ENCODE peak calls at places on chromosomes 12 and 14, in ten cellular contexts. One of them, this sample, is unnamed. For H3K4me1, the result is how much of the 10 kb centered on the place peaks cover.

GRCh38 chr12:95351745-95352144 is 122.2 kb upstream of the METAP2 start:
- DNase-seq in cardiac muscle cell: peak
- DNase-seq in Peyer's patch: no peak
- DNase-seq in Caco-2: no peak
- DNase-seq in lung: no peak
- DNase-seq in CD8-positive, alpha-beta memory T cell: no peak
- DNase-seq in effector memory CD4-positive, alpha-beta T cell: no peak
- DNase-seq in colonic mucosa: no peak
- DNase-seq in neural progenitor cell: no peak
- DNase-seq in tibial nerve: no peak
- DNase-seq in this sample: peak

GRCh38 chr14:102594514-102595175 is 2.2 kb downstream of the RCOR1 start:
- DNase-seq in cardiac muscle cell: peak
- DNase-seq in Peyer's patch: peak
- DNase-seq in Caco-2: peak
- DNase-seq in lung: peak
- DNase-seq in CD8-positive, alpha-beta memory T cell: peak
- DNase-seq in effector memory CD4-positive, alpha-beta T cell: peak
- DNase-seq in colonic mucosa: peak
- DNase-seq in neural progenitor cell: peak
- DNase-seq in tibial nerve: peak
- DNase-seq in this sample: peak

GRCh38 chr14:69886843-69887242 is 7.6 kb downstream of the SMOC1 start:
- DNase-seq in cardiac muscle cell: peak
- DNase-seq in Peyer's patch: no peak
- DNase-seq in Caco-2: no peak
- DNase-seq in lung: no peak
- DNase-seq in CD8-positive, alpha-beta memory T cell: no peak
- DNase-seq in effector memory CD4-positive, alpha-beta T cell: no peak
- DNase-seq in colonic mucosa: no peak
- DNase-seq in neural progenitor cell: no peak
- DNase-seq in tibial nerve: no peak
- DNase-seq in this sample: no peak

GRCh38 chr14:59013672-59014298 is 174.7 kb upstream of the DAAM1 start:
- DNase-seq in cardiac muscle cell: peak
- DNase-seq in Peyer's patch: no peak
- DNase-seq in Caco-2: no peak
- DNase-seq in lung: no peak
- DNase-seq in CD8-positive, alpha-beta memory T cell: no peak
- DNase-seq in effector memory CD4-positive, alpha-beta T cell: no peak
- DNase-seq in colonic mucosa: no peak
- DNase-seq in neural progenitor cell: no peak
- DNase-seq in tibial nerve: no peak
- DNase-seq in this sample: no peak

GRCh38 chr12:46389130-46389616 is 16.6 kb upstream of the SLC38A2 start:
- DNase-seq in cardiac muscle cell: peak
- DNase-seq in Peyer's patch: no peak
- DNase-seq in Caco-2: no peak
- DNase-seq in lung: no peak
- DNase-seq in CD8-positive, alpha-beta memory T cell: no peak
- DNase-seq in effector memory CD4-positive, alpha-beta T cell: no peak
- DNase-seq in colonic mucosa: no peak
- DNase-seq in neural progenitor cell: no peak
- DNase-seq in tibial nerve: peak
- DNase-seq in this sample: peak

GRCh38 chr12:19220205-19220604 is 90.7 kb downstream of the PLEKHA5 start:
- DNase-seq in cardiac muscle cell: peak
- DNase-seq in Peyer's patch: no peak
- DNase-seq in Caco-2: no peak
- DNase-seq in lung: no peak
- DNase-seq in CD8-positive, alpha-beta memory T cell: no peak
- DNase-seq in effector memory CD4-positive, alpha-beta T cell: no peak
- DNase-seq in colonic mucosa: no peak
- DNase-seq in neural progenitor cell: no peak
- DNase-seq in tibial nerve: no peak
- DNase-seq in this sample: no peak

GRCh38 chr12:88958153-88958552 is 377.9 kb upstream of the KITLG start:
- DNase-seq in cardiac muscle cell: no peak
- DNase-seq in Peyer's patch: no peak
- DNase-seq in Caco-2: no peak
- DNase-seq in lung: no peak
- DNase-seq in CD8-positive, alpha-beta memory T cell: no peak
- DNase-seq in effector memory CD4-positive, alpha-beta T cell: no peak
- DNase-seq in colonic mucosa: no peak
- DNase-seq in neural progenitor cell: no peak
- DNase-seq in tibial nerve: no peak
- DNase-seq in this sample: no peak

GRCh38 chr14:69518341-69519101 is 34.0 kb downstream of the PLEKHD1 start:
- DNase-seq in cardiac muscle cell: no peak
- DNase-seq in Peyer's patch: no peak
- DNase-seq in Caco-2: no peak
- DNase-seq in lung: peak
- DNase-seq in CD8-positive, alpha-beta memory T cell: no peak
- DNase-seq in effector memory CD4-positive, alpha-beta T cell: no peak
- DNase-seq in colonic mucosa: no peak
- DNase-seq in neural progenitor cell: peak
- DNase-seq in tibial nerve: no peak
- DNase-seq in this sample: no peak

GRCh38 chr12:113334786-113335539 is at the start of gene SLC8B1:
- DNase-seq in cardiac muscle cell: peak
- DNase-seq in Peyer's patch: peak
- DNase-seq in Caco-2: peak
- DNase-seq in lung: peak
- DNase-seq in CD8-positive, alpha-beta memory T cell: peak
- DNase-seq in effector memory CD4-positive, alpha-beta T cell: peak
- DNase-seq in colonic mucosa: peak
- DNase-seq in neural progenitor cell: peak
- DNase-seq in tibial nerve: peak
- DNase-seq in this sample: peak

GRCh38 chr12:113333111-113333750 is 1.7 kb downstream of the SLC8B1 start:
- DNase-seq in cardiac muscle cell: no peak
- DNase-seq in Peyer's patch: no peak
- DNase-seq in Caco-2: no peak
- DNase-seq in lung: no peak
- DNase-seq in CD8-positive, alpha-beta memory T cell: no peak
- DNase-seq in effector memory CD4-positive, alpha-beta T cell: no peak
- DNase-seq in colonic mucosa: no peak
- DNase-seq in neural progenitor cell: no peak
- DNase-seq in tibial nerve: no peak
- DNase-seq in this sample: no peak

GRCh38 chr12:113333877-113334785 is 778 bp downstream of the SLC8B1 start:
- DNase-seq in cardiac muscle cell: no peak
- DNase-seq in Peyer's patch: peak
- DNase-seq in Caco-2: no peak
- DNase-seq in lung: peak
- DNase-seq in CD8-positive, alpha-beta memory T cell: peak
- DNase-seq in effector memory CD4-positive, alpha-beta T cell: no peak
- DNase-seq in colonic mucosa: peak
- DNase-seq in neural progenitor cell: no peak
- DNase-seq in tibial nerve: peak
- DNase-seq in this sample: no peak

GRCh38 chr12:113330505-113330904 is 4.4 kb downstream of the SLC8B1 start:
- DNase-seq in cardiac muscle cell: no peak
- DNase-seq in Peyer's patch: no peak
- DNase-seq in Caco-2: no peak
- DNase-seq in lung: no peak
- DNase-seq in CD8-positive, alpha-beta memory T cell: no peak
- DNase-seq in effector memory CD4-positive, alpha-beta T cell: no peak
- DNase-seq in colonic mucosa: no peak
- DNase-seq in neural progenitor cell: no peak
- DNase-seq in tibial nerve: no peak
- DNase-seq in this sample: no peak

GRCh38 chr12:113332688-113333087 is 2.2 kb downstream of the SLC8B1 start:
- DNase-seq in cardiac muscle cell: no peak
- DNase-seq in Peyer's patch: no peak
- DNase-seq in Caco-2: no peak
- DNase-seq in lung: no peak
- DNase-seq in CD8-positive, alpha-beta memory T cell: no peak
- DNase-seq in effector memory CD4-positive, alpha-beta T cell: no peak
- DNase-seq in colonic mucosa: no peak
- DNase-seq in neural progenitor cell: no peak
- DNase-seq in tibial nerve: peak
- DNase-seq in this sample: no peak
- H3K4me3 ChIP-seq in cardiac muscle cell: no peak
- H3K4me3 ChIP-seq in Peyer's patch: peak
- H3K4me3 ChIP-seq in Caco-2: no peak
- H3K4me3 ChIP-seq in lung: no peak
- H3K4me3 ChIP-seq in CD8-positive, alpha-beta memory T cell: no peak
- H3K4me3 ChIP-seq in effector memory CD4-positive, alpha-beta T cell: no peak
- H3K4me3 ChIP-seq in colonic mucosa: peak
- H3K4me3 ChIP-seq in neural progenitor cell: no peak
- H3K4me3 ChIP-seq in tibial nerve: peak
- H3K4me3 ChIP-seq in this sample: no peak

GRCh38 chr14:22485178-22485577 is 103.8 kb downstream of the DAD1 start:
- DNase-seq in cardiac muscle cell: peak
- DNase-seq in Peyer's patch: no peak
- DNase-seq in Caco-2: peak
- DNase-seq in lung: no peak
- DNase-seq in CD8-positive, alpha-beta memory T cell: no peak
- DNase-seq in effector memory CD4-positive, alpha-beta T cell: no peak
- DNase-seq in colonic mucosa: no peak
- DNase-seq in neural progenitor cell: no peak
- DNase-seq in tibial nerve: no peak
- DNase-seq in this sample: no peak

GRCh38 chr14:22487941-22488340 is 101.1 kb downstream of the DAD1 start:
- DNase-seq in cardiac muscle cell: no peak
- DNase-seq in Peyer's patch: no peak
- DNase-seq in Caco-2: no peak
- DNase-seq in lung: no peak
- DNase-seq in CD8-positive, alpha-beta memory T cell: no peak
- DNase-seq in effector memory CD4-positive, alpha-beta T cell: no peak
- DNase-seq in colonic mucosa: no peak
- DNase-seq in neural progenitor cell: no peak
- DNase-seq in tibial nerve: no peak
- DNase-seq in this sample: no peak

GRCh38 chr14:22488522-22489246 is 100.3 kb downstream of the DAD1 start:
- DNase-seq in cardiac muscle cell: no peak
- DNase-seq in Peyer's patch: no peak
- DNase-seq in Caco-2: no peak
- DNase-seq in lung: no peak
- DNase-seq in CD8-positive, alpha-beta memory T cell: no peak
- DNase-seq in effector memory CD4-positive, alpha-beta T cell: no peak
- DNase-seq in colonic mucosa: no peak
- DNase-seq in neural progenitor cell: no peak
- DNase-seq in tibial nerve: no peak
- DNase-seq in this sample: no peak

GRCh38 chr14:22489247-22489551 is 99.8 kb downstream of the DAD1 start:
- DNase-seq in cardiac muscle cell: no peak
- DNase-seq in Peyer's patch: peak
- DNase-seq in Caco-2: no peak
- DNase-seq in lung: no peak
- DNase-seq in CD8-positive, alpha-beta memory T cell: no peak
- DNase-seq in effector memory CD4-positive, alpha-beta T cell: no peak
- DNase-seq in colonic mucosa: no peak
- DNase-seq in neural progenitor cell: peak
- DNase-seq in tibial nerve: no peak
- DNase-seq in this sample: no peak

DNA sequence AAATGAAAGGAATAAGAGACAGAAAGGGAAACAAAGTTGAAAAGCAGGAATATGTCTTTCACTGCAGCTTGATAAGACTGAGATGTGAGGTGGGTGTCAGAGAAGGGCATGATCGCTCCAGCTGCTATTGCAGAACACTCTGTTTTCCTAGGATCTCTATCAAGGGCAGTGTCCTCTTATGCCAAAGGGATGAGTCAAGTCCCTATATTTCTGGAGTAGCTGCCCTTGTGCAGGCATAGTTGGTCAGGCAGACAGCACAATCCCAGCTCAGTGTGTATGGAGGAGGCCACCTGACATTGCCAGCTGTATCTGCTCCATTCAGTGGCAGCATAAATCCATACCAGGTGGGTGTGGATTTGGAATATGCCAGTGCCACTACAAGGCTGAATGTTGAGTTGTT is 101.6 kb downstream of the DAD1 start:
- DNase-seq in cardiac muscle cell: no peak
- DNase-seq in Peyer's patch: no peak
- DNase-seq in Caco-2: no peak
- DNase-seq in lung: no peak
- DNase-seq in CD8-positive, alpha-beta memory T cell: no peak
- DNase-seq in effector memory CD4-positive, alpha-beta T cell: no peak
- DNase-seq in colonic mucosa: no peak
- DNase-seq in neural progenitor cell: no peak
- DNase-seq in tibial nerve: no peak
- DNase-seq in this sample: no peak
- H3K4me1 ChIP-seq in cardiac muscle cell: under half
- H3K4me1 ChIP-seq in Peyer's patch: under half
- H3K4me1 ChIP-seq in Caco-2: under half
- H3K4me1 ChIP-seq in lung: under half
- H3K4me1 ChIP-seq in CD8-positive, alpha-beta memory T cell: under half
- H3K4me1 ChIP-seq in effector memory CD4-positive, alpha-beta T cell: under half
- H3K4me1 ChIP-seq in colonic mucosa: under half
- H3K4me1 ChIP-seq in neural progenitor cell: under half
- H3K4me1 ChIP-seq in tibial nerve: under half
- H3K4me1 ChIP-seq in this sample: under half

GRCh38 chr12:112419269-112420133 is 754 bp downstream of the PTPN11 start:
- DNase-seq in cardiac muscle cell: peak
- DNase-seq in Peyer's patch: peak
- DNase-seq in Caco-2: peak
- DNase-seq in lung: peak
- DNase-seq in CD8-positive, alpha-beta memory T cell: no peak
- DNase-seq in effector memory CD4-positive, alpha-beta T cell: no peak
- DNase-seq in colonic mucosa: peak
- DNase-seq in neural progenitor cell: peak
- DNase-seq in tibial nerve: peak
- DNase-seq in this sample: peak

GRCh38 chr12:112418596-112419268 is at the start of gene PTPN11:
- DNase-seq in cardiac muscle cell: peak
- DNase-seq in Peyer's patch: peak
- DNase-seq in Caco-2: peak
- DNase-seq in lung: peak
- DNase-seq in CD8-positive, alpha-beta memory T cell: peak
- DNase-seq in effector memory CD4-positive, alpha-beta T cell: peak
- DNase-seq in colonic mucosa: peak
- DNase-seq in neural progenitor cell: peak
- DNase-seq in tibial nerve: peak
- DNase-seq in this sample: peak

GRCh38 chr12:112421363-112421762 is 2.6 kb downstream of the PTPN11 start:
- DNase-seq in cardiac muscle cell: no peak
- DNase-seq in Peyer's patch: no peak
- DNase-seq in Caco-2: no peak
- DNase-seq in lung: no peak
- DNase-seq in CD8-positive, alpha-beta memory T cell: no peak
- DNase-seq in effector memory CD4-positive, alpha-beta T cell: no peak
- DNase-seq in colonic mucosa: no peak
- DNase-seq in neural progenitor cell: no peak
- DNase-seq in tibial nerve: no peak
- DNase-seq in this sample: no peak

GRCh38 chr12:112422531-112422930 is 3.8 kb downstream of the PTPN11 start:
- DNase-seq in cardiac muscle cell: peak
- DNase-seq in Peyer's patch: no peak
- DNase-seq in Caco-2: no peak
- DNase-seq in lung: no peak
- DNase-seq in CD8-positive, alpha-beta memory T cell: no peak
- DNase-seq in effector memory CD4-positive, alpha-beta T cell: no peak
- DNase-seq in colonic mucosa: no peak
- DNase-seq in neural progenitor cell: no peak
- DNase-seq in tibial nerve: peak
- DNase-seq in this sample: no peak

DNA sequence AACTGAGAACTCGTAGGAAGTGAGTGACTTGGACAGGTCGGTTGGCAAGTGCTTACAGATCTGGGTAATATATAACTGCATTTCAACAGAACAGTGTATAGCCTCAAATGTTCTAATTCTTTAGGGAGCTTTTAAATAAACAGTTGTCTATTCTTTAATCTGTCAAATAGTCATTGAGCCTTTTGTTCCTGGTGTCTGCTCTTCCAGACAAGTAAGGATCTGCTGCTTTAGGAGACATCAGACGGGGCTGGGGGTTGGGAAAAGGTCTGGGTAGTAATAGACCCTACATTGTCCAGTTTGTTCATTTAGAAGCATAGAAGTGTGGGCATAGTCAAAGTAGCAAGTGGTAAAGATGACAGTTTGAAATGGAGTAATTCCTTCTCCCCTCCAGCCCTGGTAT is 2.0 kb downstream of the PTPN11 start:
- DNase-seq in cardiac muscle cell: no peak
- DNase-seq in Peyer's patch: no peak
- DNase-seq in Caco-2: no peak
- DNase-seq in lung: no peak
- DNase-seq in CD8-positive, alpha-beta memory T cell: no peak
- DNase-seq in effector memory CD4-positive, alpha-beta T cell: no peak
- DNase-seq in colonic mucosa: no peak
- DNase-seq in neural progenitor cell: no peak
- DNase-seq in tibial nerve: no peak
- DNase-seq in this sample: no peak
- H3K4me3 ChIP-seq in cardiac muscle cell: no peak
- H3K4me3 ChIP-seq in Peyer's patch: no peak
- H3K4me3 ChIP-seq in Caco-2: no peak
- H3K4me3 ChIP-seq in lung: no peak
- H3K4me3 ChIP-seq in CD8-positive, alpha-beta memory T cell: no peak
- H3K4me3 ChIP-seq in effector memory CD4-positive, alpha-beta T cell: no peak
- H3K4me3 ChIP-seq in colonic mucosa: no peak
- H3K4me3 ChIP-seq in neural progenitor cell: no peak
- H3K4me3 ChIP-seq in tibial nerve: no peak
- H3K4me3 ChIP-seq in this sample: no peak

DNA sequence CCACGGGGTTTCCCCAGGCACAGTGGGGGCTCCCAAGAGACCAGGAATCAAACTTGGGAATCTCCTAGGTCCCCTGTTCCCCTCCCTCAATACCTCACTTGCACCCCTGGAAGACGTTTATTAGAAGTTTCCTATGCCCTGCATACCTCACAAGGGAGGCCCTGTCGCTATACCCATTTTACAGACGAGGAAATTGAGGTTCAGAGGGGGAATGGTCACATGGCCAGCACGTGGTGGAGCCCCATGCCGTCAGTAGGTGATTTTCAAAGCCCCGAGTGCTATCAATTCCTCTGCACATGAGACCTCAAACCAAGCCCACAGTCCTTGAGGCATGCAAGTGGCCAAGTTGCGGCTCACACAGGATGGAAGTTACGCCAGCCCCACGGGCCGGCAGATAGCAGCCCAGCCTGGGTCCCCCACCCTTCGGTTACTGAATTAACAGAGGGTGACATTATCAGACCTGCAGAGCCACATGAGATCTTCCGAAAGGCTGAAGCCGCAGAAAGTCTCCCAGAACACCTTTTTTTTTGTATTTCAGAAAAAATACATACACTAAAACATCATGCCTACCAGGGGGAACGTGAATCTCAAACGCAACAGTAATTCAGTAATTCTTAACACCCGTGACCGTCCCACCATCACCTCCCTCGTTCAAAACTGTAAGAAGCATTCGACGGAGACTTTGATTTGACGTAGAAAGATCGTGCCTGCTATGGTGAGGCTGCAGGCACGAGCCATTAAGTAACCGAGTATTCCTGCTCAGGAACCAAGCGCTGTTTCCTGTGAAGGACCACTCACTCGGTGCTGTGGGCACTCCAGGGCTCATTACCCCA is 129.0 kb downstream of the RFLNA start:
- DNase-seq in cardiac muscle cell: no peak
- DNase-seq in Peyer's patch: no peak
- DNase-seq in Caco-2: no peak
- DNase-seq in lung: no peak
- DNase-seq in CD8-positive, alpha-beta memory T cell: peak
- DNase-seq in effector memory CD4-positive, alpha-beta T cell: no peak
- DNase-seq in colonic mucosa: no peak
- DNase-seq in neural progenitor cell: no peak
- DNase-seq in tibial nerve: no peak
- DNase-seq in this sample: no peak
- H3K4me1 ChIP-seq in cardiac muscle cell: under half
- H3K4me1 ChIP-seq in Peyer's patch: half or more
- H3K4me1 ChIP-seq in Caco-2: under half
- H3K4me1 ChIP-seq in lung: under half
- H3K4me1 ChIP-seq in CD8-positive, alpha-beta memory T cell: under half
- H3K4me1 ChIP-seq in effector memory CD4-positive, alpha-beta T cell: under half
- H3K4me1 ChIP-seq in colonic mucosa: under half
- H3K4me1 ChIP-seq in neural progenitor cell: under half
- H3K4me1 ChIP-seq in tibial nerve: half or more
- H3K4me1 ChIP-seq in this sample: under half